ENCODE peak calls at places on chromosomes 1 and 21, in ten cellular contexts. H is IMR-90, G is sigmoid colon, Q is OCI-LY7, Z is gastrocnemius medialis, U is Panc1, X is fibroblast of mammary gland, S is MM.1S, T is K562, L is NB4. I is an unnamed sample.

GRCh38 chr1:202101182-202101581 is 21.5 kb upstream of the GPR37L1 start:
- DNase-seq in Z (no peak), L (no peak), X (no peak), T (no peak), U (no peak), Q (no peak), S (no peak), H (no peak), G (no peak), I (no peak)

GRCh38 chr1:67590329-67590728 is 94.7 kb upstream of the GADD45A start:
- DNase-seq in H (peak), Z (peak), G (peak), X (peak), Q (no peak), L (peak), T (no peak), U (no peak), S (no peak), I (no peak)

GRCh38 chr1:42178249-42178648 is 13.7 kb upstream of the GUCA2A start:
- DNase-seq in G (no peak), Q (no peak), X (no peak), T (no peak), U (no peak), Z (no peak), H (peak), L (no peak), S (no peak), I (no peak)

GRCh38 chr21:38777521-38777920 is 28.2 kb upstream of the ETS2 start:
- DNase-seq in T (no peak), H (no peak), U (no peak), X (no peak), Q (peak), L (no peak), S (no peak), G (no peak), Z (no peak), I (no peak)

GRCh38 chr1:44620072-44620471 is 54.2 kb downstream of the TMEM53 start:
- DNase-seq in Q (no peak), S (no peak), U (no peak), X (no peak), G (no peak), T (no peak), Z (no peak), H (no peak), L (no peak), I (no peak)

GRCh38 chr1:167412072-167412471 is 106.3 kb downstream of the CD247 start:
- DNase-seq in U (no peak), T (no peak), Q (no peak), L (no peak), Z (no peak), X (no peak), G (no peak), S (no peak), H (no peak), I (no peak)

GRCh38 chr1:22808186-22808845 is 97.7 kb downstream of the EPHB2 start:
- DNase-seq in U (no peak), L (no peak), T (no peak), Q (no peak), G (no peak), Z (no peak), H (peak), S (no peak), X (peak), I (no peak)

GRCh38 chr1:95004013-95004412 is 68.7 kb downstream of the ALG14 start:
- DNase-seq in Z (no peak), X (no peak), U (no peak), S (no peak), Q (peak), L (no peak), H (no peak), T (no peak), G (no peak), I (no peak)

GRCh38 chr1:30698401-30698981 is 24.9 kb downstream of the MATN1 start:
- DNase-seq in S (no peak), H (no peak), Q (no peak), L (no peak), G (peak), X (peak), T (no peak), Z (no peak), U (no peak), I (no peak)

GRCh38 chr1:85607913-85608250 is 27.3 kb downstream of the CCN1 start:
- DNase-seq in L (no peak), H (peak), Z (no peak), G (no peak), X (peak), Q (no peak), U (no peak), T (no peak), S (no peak), I (no peak)

GRCh38 chr1:184800876-184801275 is 46.2 kb upstream of the EDEM3 start:
- DNase-seq in L (no peak), U (no peak), S (no peak), X (no peak), Q (no peak), T (no peak), Z (peak), H (no peak), G (no peak), I (no peak)

GRCh38 chr1:186948542-186948941 is 119.8 kb downstream of the PLA2G4A start:
- DNase-seq in L (no peak), Z (no peak), U (no peak), Q (no peak), H (no peak), S (no peak), T (no peak), X (no peak), G (no peak), I (no peak)

GRCh38 chr1:236844499-236845271 is 49.6 kb downstream of the MTR start:
- DNase-seq in Z (no peak), T (peak), Q (no peak), S (no peak), U (no peak), H (peak), G (no peak), L (no peak), X (peak), I (no peak)

GRCh38 chr1:204528241-204528640 is 12.0 kb downstream of the MDM4 start:
- DNase-seq in S (no peak), Z (peak), T (no peak), Q (no peak), X (no peak), U (no peak), L (no peak), H (no peak), G (no peak), I (no peak)

GRCh38 chr1:204532832-204533231 is 16.6 kb downstream of the MDM4 start:
- DNase-seq in L (no peak), Q (no peak), G (no peak), X (no peak), U (no peak), T (no peak), S (no peak), H (no peak), Z (no peak), I (no peak)

GRCh38 chr1:204530932-204531331 is 14.7 kb downstream of the MDM4 start:
- DNase-seq in Z (no peak), Q (no peak), S (no peak), L (no peak), T (no peak), H (peak), U (no peak), G (no peak), X (no peak), I (peak)

GRCh38 chr1:204528677-204529076 is 12.5 kb downstream of the MDM4 start:
- DNase-seq in L (no peak), Z (no peak), Q (peak), G (no peak), T (no peak), H (no peak), S (no peak), U (no peak), X (no peak), I (no peak)

DNA sequence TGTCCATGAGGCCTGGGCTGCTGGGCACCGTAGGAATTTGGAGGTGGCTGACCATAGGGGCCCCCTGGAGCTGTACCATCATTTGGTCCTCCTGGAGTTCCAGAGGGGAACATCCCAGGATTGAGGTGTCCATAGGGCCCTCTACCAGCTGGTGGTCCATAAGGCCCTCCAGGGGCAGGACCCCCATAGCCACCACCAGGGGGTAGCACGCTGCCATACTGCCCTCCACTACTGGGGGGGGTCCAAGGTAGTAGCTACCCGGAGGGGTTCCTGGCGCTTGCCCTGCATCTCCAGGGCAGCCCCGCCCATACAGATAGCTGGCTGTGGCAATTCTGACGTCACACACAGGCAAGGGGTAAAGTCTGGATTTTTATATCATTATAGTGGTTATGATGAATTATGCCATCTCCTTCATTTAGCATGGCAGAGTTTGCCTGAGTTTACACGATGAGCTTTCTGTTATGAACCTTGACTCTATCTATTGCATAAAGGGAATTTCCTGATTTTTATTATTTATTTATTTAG is 13.2 kb downstream of the MDM4 start:
- DNase-seq in G (no peak), U (no peak), L (no peak), Q (no peak), H (no peak), S (no peak), Z (no peak), T (no peak), X (no peak), I (no peak)
- TF ChIP-seq CTCF in G (no peak), U (no peak), L (no peak), Q (peak), H (no peak), S (no peak), Z (no peak), T (peak), X (no peak), I (peak)

GRCh38 chr21:36709030-36709867 is 10.3 kb downstream of the SIM2 start:
- DNase-seq in S (no peak), Q (no peak), H (no peak), U (no peak), Z (no peak), T (no peak), X (no peak), G (peak), L (no peak), I (peak)

GRCh38 chr21:36708512-36709029 is 9.7 kb downstream of the SIM2 start:
- DNase-seq in Z (no peak), U (no peak), S (no peak), G (no peak), H (no peak), X (no peak), T (no peak), L (no peak), Q (no peak), I (no peak)

GRCh38 chr21:36709868-36710728 is 11.2 kb downstream of the SIM2 start:
- DNase-seq in T (no peak), Z (no peak), Q (no peak), H (no peak), X (no peak), S (no peak), L (no peak), U (no peak), G (peak), I (no peak)

GRCh38 chr21:36707763-36708511 is 9.0 kb downstream of the SIM2 start:
- DNase-seq in U (no peak), S (no peak), Q (no peak), Z (no peak), H (no peak), L (no peak), G (peak), T (no peak), X (no peak), I (peak)

DNA sequence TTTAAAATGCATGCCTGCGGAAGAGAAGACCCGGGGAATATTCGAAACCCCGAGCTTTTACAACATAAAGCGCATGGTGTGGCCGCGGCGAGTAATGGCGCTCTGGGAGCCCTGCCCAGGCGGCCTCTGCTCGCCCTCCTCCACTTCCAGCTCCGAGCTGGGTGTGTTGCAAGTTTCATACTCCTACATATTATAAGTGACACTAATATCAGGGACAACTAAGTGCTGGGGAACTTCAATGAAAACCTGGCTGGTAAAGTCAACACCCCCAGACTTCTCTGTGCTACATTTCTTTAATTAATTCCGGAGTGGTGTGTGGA is 11.8 kb downstream of the SIM2 start:
- DNase-seq in H (no peak), G (peak), X (no peak), Z (no peak), L (peak), Q (peak), T (no peak), S (no peak), U (no peak), I (peak)
- TF ChIP-seq CTCF in H (no peak), G (no peak), X (no peak), Z (no peak), L (no peak), Q (no peak), T (no peak), S (no peak), U (no peak), I (no peak)

GRCh38 chr1:7572654-7573152 is 198.4 kb upstream of the VAMP3 start:
- DNase-seq in X (no peak), Q (no peak), L (no peak), T (peak), U (no peak), S (no peak), H (no peak), G (no peak), Z (no peak), I (no peak)
- TF ChIP-seq CTCF in X (no peak), Q (no peak), L (no peak), T (no peak), U (no peak), S (no peak), H (no peak), G (no peak), Z (no peak), I (no peak)

GRCh38 chr1:192235127-192235526 is 76.9 kb downstream of the RGS18 start:
- DNase-seq in U (no peak), X (no peak), Q (no peak), T (peak), G (no peak), S (no peak), H (peak), Z (no peak), L (peak), I (no peak)
- TF ChIP-seq CTCF in U (no peak), X (no peak), Q (no peak), T (no peak), G (no peak), S (no peak), H (no peak), Z (no peak), L (no peak), I (no peak)